ENCODE peak calls at places on chromosomes 12 and 14, in five cellular contexts. N is CD8-positive, alpha-beta memory T cell; M is NCI-H2029; V is DMS153; T is WTC11. P is an unnamed sample.

GRCh38 chr12:19390208-19390607 is 49.1 kb upstream of the AEBP2 start:
- DNase-seq in N (no peak), V (no peak), M (no peak), T (no peak), P (no peak)

GRCh38 chr12:109763201-109763841 is 49.7 kb downstream of the FAM222A start:
- DNase-seq in T (no peak), N (no peak), V (no peak), M (no peak), P (no peak)

GRCh38 chr14:100692859-100693558 is 33.7 kb upstream of the DLK1 start:
- DNase-seq in T (no peak), M (peak), V (peak), N (no peak), P (no peak)

GRCh38 chr12:109892748-109893147 is 7.3 kb upstream of the TCHP start:
- DNase-seq in V (no peak), T (no peak), N (peak), M (no peak), P (no peak)

GRCh38 chr12:102567031-102567985 is 86.9 kb upstream of the IGF1 start:
- DNase-seq in T (no peak), M (no peak), N (no peak), V (no peak), P (no peak)

GRCh38 chr14:56116128-56116900 is 1.9 kb upstream of the PELI2 start:
- DNase-seq in M (no peak), N (no peak), V (no peak), T (no peak), P (no peak)

GRCh38 chr12:125312471-125312870 is 247.2 kb downstream of the AACS start:
- DNase-seq in T (no peak), V (no peak), M (no peak), N (no peak), P (no peak)

GRCh38 chr12:7032990-7033389 is 14.7 kb upstream of the LPCAT3 start:
- DNase-seq in T (no peak), V (no peak), M (no peak), N (no peak), P (no peak)

GRCh38 chr14:101122855-101123129 is 219.3 kb upstream of the RTL1 start:
- DNase-seq in T (no peak), N (no peak), M (no peak), V (no peak), P (no peak)

GRCh38 chr12:80064269-80064668 is 35.1 kb upstream of the OTOGL start:
- DNase-seq in M (no peak), V (no peak), T (no peak), N (no peak), P (no peak)

GRCh38 chr12:42976620-42977019 is 387.1 kb upstream of the PRICKLE1 start:
- DNase-seq in V (no peak), N (no peak), M (no peak), T (no peak), P (no peak)

P was measured in H7.